ENCODE peak calls at places on chromosomes 3 and 15, in seven cellular contexts. D is colonic mucosa, V is K562, W is epithelial cell of esophagus, H is A549, K is HFF-Myc, F is Peyer's patch. Y is an unnamed sample.
A peak's percentile ranks its signal among the peaks of the same experiment; 100 is the strongest.

GRCh38 chr15:60972301-60972700 is 256.8 kb downstream of the RORA start:
- DNase-seq in W (peak; percentile 87), F (no peak), K (peak; percentile 30), V (no peak), D (no peak), H (no peak), Y (peak; percentile 90)

GRCh38 chr15:34514251-34514760 is 69.1 kb downstream of the GOLGA8B start:
- DNase-seq in K (no peak), H (peak; percentile 38), V (peak; percentile 85), W (no peak), D (no peak), F (no peak), Y (peak; percentile 50)

GRCh38 chr15:99343836-99344551 is 92.7 kb downstream of the LRRC28 start:
- DNase-seq in W (no peak), D (no peak), F (peak; percentile 38), V (no peak), H (no peak), K (no peak), Y (no peak)

GRCh38 chr3:79154861-79155260 is 612.9 kb downstream of the ROBO1 start:
- DNase-seq in F (no peak), W (no peak), V (no peak), D (no peak), K (no peak), H (no peak), Y (no peak)

GRCh38 chr3:171774516-171774915 is 35.8 kb downstream of the PLD1 start:
- DNase-seq in H (no peak), K (no peak), F (no peak), W (no peak), D (no peak), V (no peak), Y (no peak)

GRCh38 chr3:141680620-141681389 is 57.3 kb upstream of the RNF7 start:
- DNase-seq in K (no peak), F (no peak), D (no peak), W (peak; percentile 74), V (peak; percentile 30), H (no peak), Y (peak; percentile 42)

GRCh38 chr15:91508633-91509032 is 344.9 kb upstream of the SLCO3A1 start:
- DNase-seq in V (no peak), D (no peak), K (no peak), F (no peak), W (no peak), H (no peak), Y (peak; percentile 2)

GRCh38 chr15:41557673-41558399 is 1.2 kb upstream of the TYRO3 start:
- DNase-seq in H (peak; percentile 67), F (peak; percentile 55), D (peak; percentile 43), W (peak; percentile 77), K (no peak), V (peak; percentile 80), Y (peak; percentile 70)

GRCh38 chr15:74263473-74263872 is 27.3 kb downstream of the CCDC33 start:
- DNase-seq in V (no peak), D (no peak), H (no peak), F (no peak), K (no peak), W (peak; percentile 30), Y (no peak)

GRCh38 chr3:12336099-12336498 is 47.2 kb downstream of the PPARG start:
- DNase-seq in K (no peak), F (no peak), D (no peak), H (no peak), W (no peak), V (no peak), Y (no peak)

GRCh38 chr15:77181305-77182074 is 110.6 kb upstream of the TSPAN3 start:
- DNase-seq in F (peak; percentile 59), W (no peak), K (no peak), H (no peak), D (no peak), V (no peak), Y (no peak)

GRCh38 chr3:133663569-133664313 is 2.0 kb upstream of the TOPBP1 start:
- DNase-seq in F (no peak), K (peak; percentile 43), V (peak; percentile 39), D (peak; percentile 37), H (peak; percentile 61), W (peak; percentile 69), Y (peak; percentile 16)

GRCh38 chr15:36517758-36518157 is 61.7 kb upstream of the CDIN1 start:
- DNase-seq in H (no peak), F (no peak), V (no peak), D (no peak), W (no peak), K (no peak), Y (no peak)

DNA sequence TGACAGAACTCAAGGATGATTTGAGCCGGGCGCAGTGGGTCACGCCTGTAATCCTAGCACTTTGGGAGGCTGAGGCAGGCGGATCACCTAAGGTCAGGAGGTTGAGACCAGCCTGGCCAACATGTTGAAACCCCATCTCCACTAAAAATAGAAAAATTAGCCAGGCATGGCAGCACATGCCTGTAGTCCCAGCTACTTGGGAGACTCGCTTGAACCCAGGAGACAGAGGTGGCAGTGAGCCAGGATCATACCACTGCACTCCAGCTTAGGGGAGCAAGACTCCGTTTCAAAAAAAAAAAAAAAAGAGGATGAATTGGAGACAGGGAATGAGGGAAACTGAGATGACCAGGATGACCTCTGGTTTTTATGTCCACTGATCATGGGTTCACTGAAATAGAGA is 60.4 kb upstream of the CDIN1 start:
- DNase-seq in D (no peak), K (no peak), W (no peak), H (no peak), V (no peak), F (no peak), Y (no peak)
- H3K4me3 ChIP-seq in D (no peak overlapping the region), K (no peak overlapping the region), W (no peak overlapping the region), H (no peak overlapping the region), V (no peak overlapping the region), F (no peak overlapping the region), Y (no peak overlapping the region)

GRCh38 chr3:125670352-125670751 is 75.1 kb upstream of the OSBPL11 start:
- DNase-seq in W (no peak), V (no peak), K (no peak), H (no peak), D (no peak), F (no peak), Y (no peak)

GRCh38 chr3:125668804-125669203 is 73.5 kb upstream of the OSBPL11 start:
- DNase-seq in H (no peak), V (no peak), K (no peak), D (no peak), F (no peak), W (no peak), Y (no peak)

GRCh38 chr3:125670945-125671344 is 75.6 kb upstream of the OSBPL11 start:
- DNase-seq in H (no peak), K (no peak), D (no peak), W (no peak), F (no peak), V (no peak), Y (no peak)

GRCh38 chr3:125671461-125672243 is 76.4 kb upstream of the OSBPL11 start:
- DNase-seq in H (no peak), W (no peak), F (no peak), V (no peak), K (no peak), D (no peak), Y (no peak)
- TF ChIP-seq CTCF in H (no peak), W (no peak), F (no peak), V (no peak), K (no peak), D (no peak), Y (no peak)

DNA sequence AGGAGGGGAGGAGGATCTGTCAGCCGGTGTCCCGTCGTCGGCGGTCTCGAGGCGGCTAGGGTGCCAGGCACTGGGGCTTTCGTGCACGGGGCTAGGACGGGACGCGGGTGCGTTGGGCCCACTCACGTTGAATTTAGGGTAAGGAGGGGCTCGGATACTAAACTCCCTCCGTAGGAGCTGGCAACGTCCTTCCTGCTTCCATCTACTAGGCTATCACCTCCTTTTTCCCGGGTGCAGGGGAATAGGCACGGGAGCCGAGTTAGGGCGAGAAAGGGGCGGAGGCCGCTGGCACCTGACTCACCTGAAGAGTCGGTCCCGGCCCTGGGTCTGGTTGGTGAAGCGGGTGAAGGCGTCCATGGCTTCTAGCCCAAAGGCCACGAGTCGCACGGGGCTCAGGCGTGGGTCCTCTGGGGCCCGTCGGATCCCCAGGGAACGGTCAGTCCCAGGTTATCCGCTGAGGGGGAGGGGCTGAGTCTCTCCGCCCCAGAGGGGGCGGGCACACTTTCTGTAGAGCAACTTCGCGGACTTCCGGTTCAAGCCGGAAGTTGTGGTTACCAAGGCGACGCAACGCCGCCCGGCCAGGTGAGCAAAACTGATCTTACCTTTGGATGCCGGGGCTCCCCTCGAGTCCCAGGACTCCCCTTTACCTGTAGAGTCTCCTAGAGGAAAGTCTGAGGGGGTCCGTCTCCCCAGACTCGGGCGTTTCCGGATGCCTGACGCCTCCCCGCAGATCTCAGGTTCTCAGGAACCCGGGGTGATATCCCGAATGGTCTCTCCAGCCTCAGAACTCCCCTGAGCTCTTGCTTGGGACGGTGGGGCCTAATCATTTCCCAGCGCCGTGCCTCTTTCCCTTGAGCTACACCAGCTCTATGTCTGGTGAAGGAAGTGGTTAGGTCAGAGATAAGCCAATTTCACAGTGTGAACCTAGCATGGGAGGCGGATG is at the start of the genes PEX11A and WDR93:
- DNase-seq in V (no peak), D (peak; percentile 95), W (peak; percentile 80), F (peak; percentile 67), K (peak; percentile 20), H (peak; percentile 92), Y (peak; percentile 60)
- H3K4me3 ChIP-seq in V (no peak within 1 kb of the TSS), D (peak within 1 kb of the TSS; percentile 73), W (peak within 1 kb of the TSS; percentile 85), F (peak within 1 kb of the TSS; percentile 67), K (peak within 1 kb of the TSS; percentile 90), H (peak within 1 kb of the TSS; percentile 82), Y (peak within 1 kb of the TSS; percentile 78)

GRCh38 chr3:52056521-52056967 is at the start of gene DUSP7:
- DNase-seq in D (peak; percentile 70), V (peak; percentile 73), K (no peak), H (peak; percentile 21), W (peak; percentile 82), F (peak; percentile 67), Y (peak; percentile 62)

GRCh38 chr3:52055537-52056351 is 627 bp downstream of the DUSP7 start:
- DNase-seq in K (no peak), V (peak; percentile 45), D (peak; percentile 36), H (peak; percentile 23), W (peak; percentile 51), F (peak; percentile 36), Y (peak; percentile 54)

GRCh38 chr3:52052831-52053306 is 3.5 kb downstream of the DUSP7 start:
- DNase-seq in H (peak; percentile 38), W (peak; percentile 77), F (peak; percentile 84), D (peak; percentile 83), K (no peak), V (peak; percentile 50), Y (peak; percentile 89)

GRCh38 chr3:52053307-52054304 is 2.8 kb downstream of the DUSP7 start:
- DNase-seq in F (no peak), V (no peak), W (peak; percentile 100), K (no peak), D (no peak), H (no peak), Y (peak; percentile 79)

GRCh38 chr3:52054689-52055511 is 1.5 kb downstream of the DUSP7 start:
- DNase-seq in F (peak; percentile 29), D (peak; percentile 34), W (peak; percentile 35), V (peak; percentile 31), H (no peak), K (no peak), Y (peak; percentile 65)
- TF ChIP-seq CTCF in F (peak; percentile 10), D (no peak), W (peak; percentile 27), V (peak; percentile 33), H (peak; percentile 24), K (peak; percentile 17), Y (peak; percentile 34)

DNA sequence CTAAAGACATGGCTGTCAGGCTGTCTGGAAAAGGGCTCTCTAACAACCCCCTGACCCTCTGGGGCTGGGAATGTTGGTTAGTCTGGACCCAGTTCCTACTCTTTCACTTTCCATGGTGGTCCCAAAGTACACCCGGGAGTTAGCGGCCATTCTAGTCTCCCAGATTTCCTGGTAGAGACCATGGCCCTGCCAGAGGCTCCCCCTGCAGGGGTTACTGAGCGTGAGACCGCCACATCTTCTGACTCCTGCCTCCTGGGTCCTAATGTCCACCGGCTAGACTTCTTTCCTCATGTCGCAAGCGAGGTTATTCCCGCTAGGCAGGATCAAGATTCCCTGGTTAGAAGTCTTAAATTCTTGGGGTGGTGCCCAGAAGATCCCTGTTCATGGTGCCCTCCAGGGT is 540.0 kb upstream of the ROBO1 start:
- DNase-seq in D (no peak), H (no peak), W (no peak), V (no peak), K (no peak), F (no peak), Y (no peak)
- H3K4me3 ChIP-seq in D (no peak overlapping the region), H (no peak overlapping the region), W (no peak overlapping the region), V (no peak overlapping the region), K (no peak overlapping the region), F (no peak overlapping the region), Y (no peak overlapping the region)

Y was measured in foreskin fibroblast.